ENCODE peak calls at places on chromosome 12, in six cellular contexts. E, H, N, X, F and S are unnamed samples.

GRCh38 chr12:1234073-1234472 is 243.1 kb downstream of the ERC1 start:
- DNase-seq in E (no peak), H (no peak), N (peak), X (peak), F (no peak), S (no peak)

GRCh38 chr12:96872946-96873345 is 34.1 kb upstream of the NEDD1 start:
- DNase-seq in E (no peak), H (no peak), N (no peak), X (no peak), F (no peak), S (no peak)

GRCh38 chr12:20657496-20657895 is 37.6 kb upstream of the SLCO1C1 start:
- DNase-seq in E (no peak), H (no peak), N (no peak), X (no peak), F (no peak), S (no peak)

GRCh38 chr12:124940393-124941169 is 26.1 kb upstream of the UBC start:
- DNase-seq in E (peak), H (peak), N (peak), X (peak), F (peak), S (peak)

GRCh38 chr12:118164798-118165486 is 29.0 kb downstream of the PEBP1 start:
- DNase-seq in E (peak), H (peak), N (peak), X (peak), F (no peak), S (peak)

GRCh38 chr12:115325858-115326257 is 641.9 kb upstream of the TBX3 start:
- DNase-seq in E (no peak), H (no peak), N (no peak), X (no peak), F (peak), S (no peak)

GRCh38 chr12:58980768-58981167 is 60.5 kb upstream of the LRIG3 start:
- DNase-seq in E (no peak), H (no peak), N (no peak), X (no peak), F (no peak), S (no peak)

GRCh38 chr12:2049604-2050540 is 2.9 kb upstream of the CACNA1C start:
- DNase-seq in E (no peak), H (no peak), N (peak), X (no peak), F (no peak), S (no peak)

GRCh38 chr12:25155031-25155576 is 39.9 kb downstream of the DNAI7 start:
- DNase-seq in E (no peak), H (no peak), N (peak), X (peak), F (no peak), S (no peak)

GRCh38 chr12:108825205-108825950 is 32.0 kb downstream of the SSH1 start:
- DNase-seq in E (no peak), H (no peak), N (peak), X (peak), F (no peak), S (no peak)

GRCh38 chr12:129379076-129379804 is 524.6 kb downstream of the TMEM132D start:
- DNase-seq in E (no peak), H (no peak), N (no peak), X (no peak), F (no peak), S (no peak)

GRCh38 chr12:99619389-99620158 is 28.0 kb upstream of the GARIN6 start:
- DNase-seq in E (no peak), H (no peak), N (peak), X (peak), F (no peak), S (no peak)

GRCh38 chr12:19402743-19403400 is 36.4 kb upstream of the AEBP2 start:
- DNase-seq in E (no peak), H (peak), N (peak), X (peak), F (no peak), S (no peak)

GRCh38 chr12:93819048-93819491 is 141.9 kb downstream of the CRADD start:
- DNase-seq in E (no peak), H (no peak), N (peak), X (peak), F (peak), S (no peak)

GRCh38 chr12:39990122-39991101 is 115.5 kb downstream of the SLC2A13 start:
- DNase-seq in E (peak), H (peak), N (peak), X (peak), F (peak), S (peak)

GRCh38 chr12:75489187-75489586 is 8.6 kb downstream of the GLIPR1 start:
- DNase-seq in E (no peak), H (no peak), N (no peak), X (no peak), F (no peak), S (no peak)

GRCh38 chr12:75491169-75491568 is 10.6 kb downstream of the GLIPR1 start:
- DNase-seq in E (no peak), H (no peak), N (no peak), X (no peak), F (no peak), S (no peak)

GRCh38 chr12:75489613-75490210 is 9.2 kb downstream of the GLIPR1 start:
- DNase-seq in E (no peak), H (no peak), N (peak), X (peak), F (no peak), S (no peak)

GRCh38 chr12:75487310-75487709 is 6.8 kb downstream of the GLIPR1 start:
- DNase-seq in E (no peak), H (no peak), N (no peak), X (no peak), F (no peak), S (no peak)

DNA sequence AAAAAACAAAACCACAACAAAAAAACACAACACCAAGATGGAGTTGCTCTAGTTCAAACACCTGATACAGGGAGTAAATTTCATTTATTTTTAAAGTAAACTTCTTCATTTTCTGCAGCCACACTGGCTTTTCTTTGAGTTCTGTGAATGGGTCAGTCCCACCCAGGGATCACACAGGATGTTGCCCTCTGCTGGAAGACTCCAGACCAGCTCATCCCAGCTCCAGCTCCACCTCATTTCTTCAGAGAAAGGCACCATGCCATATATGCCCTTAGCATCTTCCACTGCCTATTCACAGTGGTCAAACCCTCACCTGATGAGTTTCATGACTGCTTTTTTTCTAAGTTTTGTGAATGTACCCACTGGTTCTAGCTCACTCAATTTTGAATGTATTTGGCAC is 8.0 kb downstream of the GLIPR1 start:
- DNase-seq in E (no peak), H (no peak), N (peak), X (peak), F (peak), S (no peak)
- TF ChIP-seq CTCF in E (peak), H (peak), N (peak), X (peak), F (peak), S (peak)

GRCh38 chr12:50545213-50545612 is 40.4 kb downstream of the DIP2B start:
- DNase-seq in E (no peak), H (no peak), N (no peak), X (no peak), F (no peak), S (no peak)
- TF ChIP-seq CTCF in E (no peak), H (no peak), N (no peak), X (no peak), F (no peak), S (no peak)

GRCh38 chr12:81257952-81258551 is 180.2 kb downstream of the ACSS3 start:
- DNase-seq in E (no peak), H (no peak), N (peak), X (peak), F (no peak), S (no peak)
- TF ChIP-seq CTCF in E (peak), H (peak), N (peak), X (peak), F (no peak), S (peak)

GRCh38 chr12:65106948-65107347 is 14.2 kb downstream of the WIF1 start:
- DNase-seq in E (no peak), H (no peak), N (peak), X (peak), F (no peak), S (no peak)
- TF ChIP-seq CTCF in E (peak), H (peak), N (peak), X (peak), F (peak), S (peak)

GRCh38 chr12:57474862-57475261 is 4.8 kb downstream of the ARHGAP9 start:
- DNase-seq in E (no peak), H (no peak), N (no peak), X (no peak), F (no peak), S (no peak)

GRCh38 chr12:57476993-57477709 is 2.5 kb downstream of the ARHGAP9 start:
- DNase-seq in E (no peak), H (no peak), N (no peak), X (no peak), F (no peak), S (no peak)

GRCh38 chr12:57477710-57478681 is 1.7 kb downstream of the ARHGAP9 start:
- DNase-seq in E (no peak), H (no peak), N (peak), X (no peak), F (no peak), S (no peak)

GRCh38 chr12:57475271-57476161 is 4.2 kb downstream of the ARHGAP9 start:
- DNase-seq in E (no peak), H (peak), N (no peak), X (no peak), F (no peak), S (no peak)

GRCh38 chr12:57476162-57476992 is 3.3 kb downstream of the ARHGAP9 start:
- DNase-seq in E (no peak), H (no peak), N (no peak), X (no peak), F (no peak), S (no peak)
- TF ChIP-seq CTCF in E (peak), H (no peak), N (no peak), X (no peak), F (no peak), S (peak)

GRCh38 chr12:116465892-116466291 is 93.3 kb upstream of the MAP1LC3B2 start:
- DNase-seq in E (no peak), H (no peak), N (no peak), X (no peak), F (no peak), S (no peak)

GRCh38 chr12:116469344-116469743 is 89.8 kb upstream of the MAP1LC3B2 start:
- DNase-seq in E (no peak), H (no peak), N (no peak), X (no peak), F (no peak), S (no peak)

GRCh38 chr12:116465407-116465806 is 93.8 kb upstream of the MAP1LC3B2 start:
- DNase-seq in E (no peak), H (no peak), N (no peak), X (no peak), F (no peak), S (no peak)

GRCh38 chr12:116463366-116463765 is 95.8 kb upstream of the MAP1LC3B2 start:
- DNase-seq in E (no peak), H (no peak), N (no peak), X (no peak), F (no peak), S (no peak)

GRCh38 chr12:116466536-116466935 is 92.6 kb upstream of the MAP1LC3B2 start:
- DNase-seq in E (no peak), H (no peak), N (peak), X (peak), F (no peak), S (no peak)
- TF ChIP-seq CTCF in E (no peak), H (no peak), N (peak), X (no peak), F (no peak), S (no peak)

GRCh38 chr12:50087159-50087558 is 2.0 kb downstream of the SMARCD1 start:
- DNase-seq in E (no peak), H (no peak), N (no peak), X (no peak), F (no peak), S (no peak)

GRCh38 chr12:50090391-50090790 is 5.2 kb downstream of the SMARCD1 start:
- DNase-seq in E (no peak), H (no peak), N (no peak), X (no peak), F (no peak), S (no peak)

GRCh38 chr12:50089730-50090129 is 4.6 kb downstream of the SMARCD1 start:
- DNase-seq in E (no peak), H (no peak), N (no peak), X (no peak), F (no peak), S (no peak)

GRCh38 chr12:50087995-50088394 is 2.9 kb downstream of the SMARCD1 start:
- DNase-seq in E (no peak), H (no peak), N (peak), X (peak), F (no peak), S (no peak)

DNA sequence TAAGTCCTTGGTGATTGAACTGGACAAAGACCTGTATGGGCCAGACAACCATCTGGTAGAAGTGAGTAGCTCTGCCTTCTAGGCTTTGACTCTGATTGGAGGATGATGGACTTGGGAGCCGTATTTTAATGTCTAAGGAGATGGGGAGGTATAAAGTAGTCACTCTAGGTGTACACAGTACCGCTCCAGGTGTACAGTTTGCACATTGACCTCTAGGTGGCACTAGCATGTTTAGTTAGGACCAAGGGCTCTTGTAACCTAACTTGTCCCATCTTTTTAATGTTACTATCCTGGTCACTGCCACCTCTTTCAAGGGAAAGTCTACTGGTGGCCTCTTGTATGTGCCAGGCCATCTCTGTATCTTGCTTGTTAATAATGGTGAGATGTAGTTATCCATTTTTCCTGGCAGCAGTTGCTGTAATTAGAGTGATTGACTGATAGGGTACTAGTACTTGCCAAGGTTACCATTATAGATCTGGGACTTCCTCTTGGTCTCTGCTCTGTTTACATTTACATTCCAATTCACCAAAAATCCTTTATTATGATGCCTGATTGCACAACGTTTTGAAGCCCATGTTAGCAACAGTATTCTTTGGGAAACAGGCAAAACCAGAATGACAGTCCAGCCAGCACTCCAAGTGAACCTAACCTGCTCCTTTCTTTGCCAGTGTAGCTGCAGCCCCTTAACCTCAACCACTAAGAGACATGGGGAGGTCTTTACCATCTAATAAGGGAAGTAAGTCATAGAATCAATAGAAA is 3.6 kb downstream of the SMARCD1 start:
- DNase-seq in E (no peak), H (peak), N (peak), X (peak), F (peak), S (peak)
- TF ChIP-seq CTCF in E (peak), H (peak), N (peak), X (peak), F (peak), S (peak)

DNA sequence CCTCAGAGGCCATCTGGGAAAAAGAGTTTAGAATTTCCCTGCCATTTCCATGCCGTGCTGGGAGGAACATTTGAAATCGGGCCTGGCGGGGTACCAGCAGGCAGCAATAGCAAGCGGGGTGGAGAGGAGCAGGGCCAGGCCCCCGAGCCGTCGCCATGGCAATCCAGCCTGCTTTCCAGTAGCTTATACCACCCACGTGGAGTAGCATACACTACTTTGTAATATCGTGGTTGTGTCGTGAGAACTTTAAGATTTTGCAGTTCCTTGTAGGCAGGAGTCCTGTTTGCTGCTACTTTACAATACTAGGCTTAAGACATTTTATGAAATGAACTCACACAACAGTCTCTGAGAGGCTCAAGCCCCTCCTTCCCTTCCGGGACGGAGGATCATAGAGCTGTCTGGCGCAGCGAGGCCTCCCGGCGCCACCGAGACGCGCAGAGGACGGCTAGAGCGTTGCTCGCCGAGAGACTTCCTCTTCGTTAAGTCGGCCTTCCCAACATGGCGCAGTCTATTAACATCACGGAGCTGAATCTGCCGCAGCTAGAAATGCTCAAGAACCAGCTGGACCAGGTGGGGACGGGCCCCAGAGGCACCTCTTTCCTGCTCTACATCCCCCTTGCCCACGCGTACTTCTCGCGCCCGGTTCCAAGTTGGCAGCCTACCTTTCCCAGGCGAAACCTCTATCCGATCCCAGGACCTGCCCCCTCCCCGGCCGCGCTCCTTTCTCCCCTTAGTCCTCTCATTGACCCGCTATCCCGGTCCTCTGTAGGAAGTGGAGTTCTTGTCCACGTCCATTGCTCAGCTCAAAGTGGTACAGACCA is at the start of gene PFDN5:
- DNase-seq in E (peak), H (peak), N (peak), X (peak), F (peak), S (peak)
- TF ChIP-seq CTCF in E (peak), H (peak), N (no peak), X (no peak), F (no peak), S (no peak)

GRCh38 chr12:57229634-57230380 is at the start of gene SHMT2:
- DNase-seq in E (peak), H (peak), N (peak), X (peak), F (peak), S (peak)

GRCh38 chr12:57227315-57228115 is 2.0 kb upstream of the SHMT2 start:
- DNase-seq in E (no peak), H (no peak), N (peak), X (no peak), F (no peak), S (no peak)

GRCh38 chr12:57230381-57231155 is 1.1 kb downstream of the SHMT2 start:
- DNase-seq in E (no peak), H (no peak), N (no peak), X (peak), F (no peak), S (no peak)

GRCh38 chr12:57231276-57232021 is 1.9 kb downstream of the SHMT2 start:
- DNase-seq in E (no peak), H (no peak), N (no peak), X (no peak), F (no peak), S (no peak)

DNA sequence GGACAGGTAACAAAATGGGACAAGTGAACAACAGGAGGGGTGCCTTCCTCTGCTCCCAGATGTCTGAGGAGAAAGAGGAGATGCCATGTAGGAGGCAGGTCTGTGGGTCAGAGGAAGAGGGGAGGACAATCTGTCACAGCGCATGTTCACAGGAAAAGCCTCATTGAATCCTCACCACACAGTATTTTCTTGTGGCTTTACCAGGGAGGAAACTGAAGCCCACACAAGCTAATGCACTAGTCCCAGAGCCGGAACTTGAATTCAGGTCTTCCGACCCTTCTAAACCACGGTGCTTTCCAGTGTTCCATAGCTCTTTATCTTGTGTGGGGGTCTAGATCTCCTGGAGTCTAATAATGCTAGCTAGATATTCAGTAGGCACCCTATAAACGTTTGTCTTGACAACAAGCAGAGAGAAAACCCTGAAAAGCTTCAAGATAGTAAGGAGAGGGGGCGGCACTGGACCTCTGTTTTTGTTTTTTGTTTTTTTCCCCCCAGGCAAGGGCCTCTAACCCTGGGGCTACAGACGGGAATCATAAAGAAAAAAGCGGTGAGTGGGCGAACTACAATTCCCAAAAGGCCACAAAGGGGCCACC is 374 bp upstream of the SHMT2 start:
- DNase-seq in E (no peak), H (no peak), N (no peak), X (no peak), F (no peak), S (no peak)
- TF ChIP-seq CTCF in E (peak), H (peak), N (no peak), X (no peak), F (no peak), S (no peak)

GRCh38 chr12:54019924-54020586 is 8.2 kb upstream of the HOXC6 start:
- DNase-seq in E (no peak), H (no peak), N (no peak), X (no peak), F (no peak), S (no peak)

GRCh38 chr12:54021006-54021405 is 7.2 kb upstream of the HOXC6 start:
- DNase-seq in E (no peak), H (no peak), N (no peak), X (no peak), F (no peak), S (no peak)

GRCh38 chr12:54022960-54023884 is 5.0 kb upstream of the HOXC6 start:
- DNase-seq in E (no peak), H (no peak), N (no peak), X (no peak), F (no peak), S (no peak)

GRCh38 chr12:54020587-54020969 is 7.7 kb upstream of the HOXC6 start:
- DNase-seq in E (no peak), H (no peak), N (no peak), X (no peak), F (no peak), S (no peak)

GRCh38 chr12:54021432-54022013 is 6.7 kb upstream of the HOXC6 start:
- DNase-seq in E (no peak), H (no peak), N (no peak), X (no peak), F (no peak), S (no peak)
- TF ChIP-seq CTCF in E (peak), H (no peak), N (no peak), X (no peak), F (no peak), S (no peak)